ENCODE peak calls at places on chromosomes 13 and 19, in five cellular contexts. I, S, J, Q and W are unnamed samples.

GRCh38 chr19:12789904-12790619 is 1.2 kb upstream of the JUNB start:
- DNase-seq in I (peak), S (peak), J (peak), Q (peak), W (peak)

GRCh38 chr19:31539386-31539785 is 190.2 kb upstream of the TSHZ3 start:
- DNase-seq in I (no peak), S (no peak), J (peak), Q (no peak), W (peak)

GRCh38 chr13:93151277-93151676 is 75.3 kb upstream of the GPC6 start:
- DNase-seq in I (no peak), S (no peak), J (no peak), Q (no peak), W (no peak)

GRCh38 chr13:32941368-32941767 is 74.9 kb upstream of the KL start:
- DNase-seq in I (no peak), S (no peak), J (no peak), Q (no peak), W (no peak)

GRCh38 chr13:54934121-54934520 is 1905.5 kb downstream of the OLFM4 start:
- DNase-seq in I (no peak), S (no peak), J (no peak), Q (no peak), W (no peak)

GRCh38 chr13:21063031-21063430 is 1.6 kb upstream of the LATS2 start:
- DNase-seq in I (no peak), S (no peak), J (peak), Q (no peak), W (peak)

GRCh38 chr19:18437481-18438330 is at the start of gene ISYNA1:
- DNase-seq in I (peak), S (peak), J (peak), Q (no peak), W (no peak)

GRCh38 chr13:44313674-44314073 is 60.0 kb upstream of the SERP2 start:
- DNase-seq in I (no peak), S (no peak), J (no peak), Q (no peak), W (no peak)

GRCh38 chr19:18785179-18786124 is 5.7 kb downstream of the COMP start:
- DNase-seq in I (peak), S (peak), J (peak), Q (peak), W (peak)

GRCh38 chr19:6021878-6022569 is 44.1 kb upstream of the RANBP3 start:
- DNase-seq in I (peak), S (peak), J (peak), Q (peak), W (peak)

GRCh38 chr19:10514211-10515145 is 2.8 kb downstream of the S1PR5 start:
- DNase-seq in I (no peak), S (no peak), J (peak), Q (no peak), W (no peak)

GRCh38 chr19:35601971-35602370 is 10.6 kb upstream of the HAUS5 start:
- DNase-seq in I (no peak), S (no peak), J (no peak), Q (no peak), W (no peak)

GRCh38 chr13:102117175-102117830 is 284.5 kb downstream of the FGF14 start:
- DNase-seq in I (no peak), S (no peak), J (no peak), Q (no peak), W (peak)

GRCh38 chr19:56105090-56105701 is 15.9 kb downstream of the ZNF787 start:
- DNase-seq in I (peak), S (peak), J (peak), Q (peak), W (peak)

GRCh38 chr13:92719868-92720267 is 506.7 kb upstream of the GPC6 start:
- DNase-seq in I (no peak), S (peak), J (no peak), Q (no peak), W (no peak)

GRCh38 chr13:61486496-61486895 is 70.8 kb upstream of the PCDH20 start:
- DNase-seq in I (no peak), S (no peak), J (no peak), Q (no peak), W (no peak)

GRCh38 chr13:109729031-109729870 is 57.1 kb downstream of the IRS2 start:
- DNase-seq in I (no peak), S (no peak), J (no peak), Q (no peak), W (no peak)

GRCh38 chr13:113558461-113558860 is 26.1 kb upstream of the TFDP1 start:
- DNase-seq in I (no peak), S (no peak), J (no peak), Q (no peak), W (no peak)

GRCh38 chr13:39379667-39380655 is 223.0 kb downstream of the LHFPL6 start:
- DNase-seq in I (no peak), S (no peak), J (no peak), Q (no peak), W (no peak)

GRCh38 chr13:37226966-37227365 is 121.5 kb upstream of the CSNK1A1L start:
- DNase-seq in I (no peak), S (no peak), J (no peak), Q (no peak), W (no peak)

GRCh38 chr19:28049875-28050274 is 1163.1 kb downstream of the UQCRFS1 start:
- DNase-seq in I (no peak), S (no peak), J (no peak), Q (no peak), W (no peak)

GRCh38 chr13:23724196-23724970 is 154.2 kb downstream of the TNFRSF19 start:
- DNase-seq in I (no peak), S (no peak), J (no peak), Q (no peak), W (no peak)

GRCh38 chr13:98318263-98318878 is 141.3 kb upstream of the RNF113B start:
- DNase-seq in I (no peak), S (no peak), J (no peak), Q (no peak), W (no peak)

GRCh38 chr13:101065314-101065713 is 351.0 kb downstream of the NALCN start:
- DNase-seq in I (no peak), S (no peak), J (no peak), Q (no peak), W (no peak)

GRCh38 chr19:24140099-24140498 is 53.1 kb downstream of the ZNF254 start:
- DNase-seq in I (no peak), S (no peak), J (no peak), Q (no peak), W (no peak)

GRCh38 chr19:49415102-49415809 is 8.0 kb downstream of the PTH2 start:
- DNase-seq in I (no peak), S (no peak), J (no peak), Q (no peak), W (no peak)

GRCh38 chr13:42525035-42525504 is 48.9 kb upstream of the TNFSF11 start:
- DNase-seq in I (no peak), S (peak), J (no peak), Q (no peak), W (no peak)

GRCh38 chr19:33080761-33081681 is at the start of gene GPATCH1:
- DNase-seq in I (peak), S (peak), J (peak), Q (peak), W (peak)

GRCh38 chr13:99313473-99313872 is 6.3 kb upstream of the GPR183 start:
- DNase-seq in I (no peak), S (no peak), J (no peak), Q (no peak), W (no peak)

GRCh38 chr19:54077334-54077733 is 3.8 kb downstream of the TARM1 start:
- DNase-seq in I (no peak), S (no peak), J (no peak), Q (no peak), W (no peak)

GRCh38 chr19:52687658-52688057 is 47.2 kb downstream of the ZNF611 start:
- DNase-seq in I (no peak), S (no peak), J (no peak), Q (no peak), W (peak)

GRCh38 chr19:4474504-4475136 is 2.5 kb downstream of the HDGFL2 start:
- DNase-seq in I (no peak), S (no peak), J (peak), Q (no peak), W (no peak)

GRCh38 chr13:99989376-99990044 is 7.9 kb downstream of the ZIC2 start:
- DNase-seq in I (no peak), S (no peak), J (peak), Q (no peak), W (no peak)

GRCh38 chr13:32253911-32254399 is 61.2 kb downstream of the ZAR1L start:
- DNase-seq in I (no peak), S (peak), J (no peak), Q (no peak), W (no peak)

GRCh38 chr19:4108767-4109625 is 14.9 kb downstream of the MAP2K2 start:
- DNase-seq in I (peak), S (peak), J (no peak), Q (no peak), W (no peak)

DNA sequence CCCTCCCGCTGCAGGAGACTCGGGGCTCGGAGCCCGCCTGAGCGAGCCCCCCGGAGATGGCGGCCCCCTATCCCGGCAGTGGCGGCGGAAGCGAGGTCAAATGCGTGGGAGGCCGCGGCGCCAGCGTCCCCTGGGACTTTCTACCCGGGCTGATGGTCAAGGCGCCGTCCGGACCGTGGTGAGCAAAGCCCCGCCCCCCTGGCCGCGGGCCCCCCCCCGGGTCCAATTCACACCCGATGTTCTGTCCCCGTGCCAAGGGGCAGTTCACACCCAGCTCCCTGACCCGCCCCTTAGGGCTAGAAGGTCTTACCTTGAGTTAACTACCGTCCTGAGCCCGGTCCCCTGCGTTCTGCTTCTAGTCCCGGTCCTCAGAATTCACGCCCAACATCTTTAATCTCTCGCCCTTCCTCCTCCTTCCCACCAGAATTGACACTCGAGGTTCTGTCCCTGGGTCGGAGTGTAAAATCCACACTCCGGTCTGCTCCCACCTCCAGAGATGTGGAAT is 1.4 kb downstream of the NPAS1 start:
- DNase-seq in I (no peak), S (no peak), J (peak), Q (no peak), W (no peak)
- TF ChIP-seq POLR2A in I (no peak), S (no peak), J (no peak), Q (no peak), W (no peak)

DNA sequence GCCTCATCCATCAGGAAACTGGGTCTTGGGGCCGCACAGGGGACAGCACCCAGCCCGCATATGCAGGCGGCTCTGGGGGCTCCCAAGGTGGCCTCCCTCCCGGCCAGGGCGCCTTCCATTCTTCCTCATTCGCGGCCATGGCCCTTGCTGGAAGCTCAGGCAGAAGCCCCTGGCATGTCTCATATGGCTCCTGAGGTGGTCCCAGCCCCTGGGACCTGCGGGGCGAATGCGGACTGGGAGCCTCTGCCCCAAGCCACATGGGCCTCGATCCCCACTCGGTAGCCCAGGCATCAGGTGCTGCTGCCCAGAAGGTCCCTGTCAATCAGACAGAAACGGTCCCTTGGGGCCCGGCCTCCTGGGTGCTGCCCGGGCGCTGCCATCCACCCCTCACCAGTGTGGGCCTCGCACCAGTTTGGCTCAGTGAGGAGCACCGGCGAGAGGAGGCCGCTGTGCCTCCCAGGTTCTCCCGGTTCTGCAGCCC is 301.6 kb downstream of the TEX29 start:
- DNase-seq in I (no peak), S (no peak), J (no peak), Q (no peak), W (peak)
- H3K4me3 ChIP-seq in I (no peak), S (no peak), J (no peak), Q (no peak), W (no peak)

GRCh38 chr13:94601446-94602431 is at the start of gene GPR180:
- DNase-seq in I (peak), S (peak), J (peak), Q (peak), W (peak)
- TF ChIP-seq POLR2A in I (peak), S (peak), J (peak), Q (no peak), W (no peak)

DNA sequence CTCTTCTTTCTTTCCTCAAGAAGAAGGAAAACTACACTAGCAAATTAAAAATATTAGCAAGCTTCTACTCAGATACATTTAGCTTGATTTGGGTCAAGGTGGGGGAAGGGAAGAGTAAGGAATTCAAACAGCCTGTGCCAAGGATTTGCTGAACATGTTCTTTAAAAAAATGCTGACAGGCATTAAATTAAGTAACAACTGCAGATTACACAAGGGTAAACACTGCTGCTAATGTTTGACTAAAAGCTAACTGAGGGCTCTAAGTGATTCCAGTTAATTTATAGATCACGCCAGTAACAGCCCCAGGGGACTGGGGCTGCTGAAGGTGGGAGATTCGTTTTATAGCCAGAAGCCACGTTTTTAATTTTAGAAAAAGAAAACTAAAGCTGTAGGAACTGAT is 321.7 kb downstream of the DLEU7 start:
- DNase-seq in I (no peak), S (peak), J (no peak), Q (no peak), W (no peak)
- H3K4me3 ChIP-seq in I (no peak), S (no peak), J (no peak), Q (no peak), W (no peak)

GRCh38 chr19:51127032-51127431 is 2.3 kb downstream of the SIGLEC9 start:
- DNase-seq in I (no peak), S (no peak), J (no peak), Q (peak), W (no peak)

GRCh38 chr19:51129716-51130115 is 5.0 kb downstream of the SIGLEC9 start:
- DNase-seq in I (no peak), S (no peak), J (no peak), Q (peak), W (no peak)

GRCh38 chr19:51128227-51128626 is 3.5 kb downstream of the SIGLEC9 start:
- DNase-seq in I (no peak), S (no peak), J (no peak), Q (peak), W (no peak)

GRCh38 chr19:51125421-51126075 is 842 bp downstream of the SIGLEC9 start:
- DNase-seq in I (no peak), S (no peak), J (no peak), Q (peak), W (no peak)

DNA sequence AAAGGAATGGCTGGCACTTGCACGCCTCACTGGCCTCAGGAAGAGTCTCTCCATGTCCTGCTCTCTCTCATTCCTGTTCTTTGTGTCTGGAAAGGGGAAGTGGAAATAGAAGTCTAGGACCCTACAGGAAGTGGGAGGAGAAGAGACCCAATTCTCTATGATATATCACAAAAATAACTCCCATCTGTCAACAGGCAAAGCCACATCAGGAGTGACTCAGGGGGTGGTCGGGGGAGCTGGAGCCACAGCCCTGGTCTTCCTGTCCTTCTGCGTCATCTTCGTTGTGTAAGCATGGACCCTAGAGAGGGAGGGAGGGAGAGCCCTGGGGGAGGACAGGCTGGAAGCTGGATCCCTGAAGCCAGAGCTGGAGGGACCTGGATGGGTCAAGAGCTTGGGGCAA is 3.0 kb downstream of the SIGLEC9 start:
- DNase-seq in I (peak), S (peak), J (no peak), Q (peak), W (no peak)
- TF ChIP-seq POLR2A in I (peak), S (peak), J (no peak), Q (no peak), W (no peak)

GRCh38 chr13:94708971-94709614 is 3.3 kb downstream of the SOX21 start:
- DNase-seq in I (no peak), S (no peak), J (no peak), Q (no peak), W (no peak)

GRCh38 chr13:94710081-94710809 is 2.1 kb downstream of the SOX21 start:
- DNase-seq in I (no peak), S (no peak), J (no peak), Q (no peak), W (no peak)

GRCh38 chr13:94712287-94712811 is at the start of gene SOX21:
- DNase-seq in I (no peak), S (no peak), J (peak), Q (peak), W (peak)

GRCh38 chr13:94711561-94712286 is 621 bp downstream of the SOX21 start:
- DNase-seq in I (no peak), S (no peak), J (no peak), Q (peak), W (no peak)

GRCh38 chr13:94710881-94711560 is 1.3 kb downstream of the SOX21 start:
- DNase-seq in I (no peak), S (no peak), J (peak), Q (peak), W (no peak)
- H3K4me3 ChIP-seq in I (no peak), S (no peak), J (peak), Q (peak), W (peak)